ENCODE peak calls at places on chromosomes 16 and 17, in nine cellular contexts. One of them, this sample, is unnamed. For H3K36me3, the result is how much of the 10 kb centered on the place peaks cover.

GRCh38 chr17:2176484-2177175 is 121.7 kb downstream of the HIC1 start:
- DNase-seq in PC-3: no peak
- DNase-seq in heart left ventricle: peak
- DNase-seq in mesenchymal stem cell: peak
- DNase-seq in Peyer's patch: no peak
- DNase-seq in pancreas: no peak
- DNase-seq in NT2/D1: no peak
- DNase-seq in fibroblast of lung: no peak
- DNase-seq in left ventricle myocardium inferior: peak
- DNase-seq in this sample: no peak

GRCh38 chr16:56263711-56264608 is 72.7 kb downstream of the GNAO1 start:
- DNase-seq in PC-3: no peak
- DNase-seq in heart left ventricle: peak
- DNase-seq in mesenchymal stem cell: no peak
- DNase-seq in Peyer's patch: no peak
- DNase-seq in pancreas: no peak
- DNase-seq in NT2/D1: no peak
- DNase-seq in fibroblast of lung: no peak
- DNase-seq in left ventricle myocardium inferior: peak
- DNase-seq in this sample: no peak

GRCh38 chr17:36611345-36612072 is 10.1 kb downstream of the MRM1 start:
- DNase-seq in PC-3: no peak
- DNase-seq in heart left ventricle: no peak
- DNase-seq in mesenchymal stem cell: peak
- DNase-seq in Peyer's patch: no peak
- DNase-seq in pancreas: no peak
- DNase-seq in NT2/D1: no peak
- DNase-seq in fibroblast of lung: peak
- DNase-seq in left ventricle myocardium inferior: no peak
- DNase-seq in this sample: peak

GRCh38 chr16:50474138-50474537 is 74.1 kb upstream of the NKD1 start:
- DNase-seq in PC-3: no peak
- DNase-seq in heart left ventricle: no peak
- DNase-seq in mesenchymal stem cell: no peak
- DNase-seq in Peyer's patch: no peak
- DNase-seq in pancreas: no peak
- DNase-seq in NT2/D1: no peak
- DNase-seq in fibroblast of lung: no peak
- DNase-seq in left ventricle myocardium inferior: no peak
- DNase-seq in this sample: no peak

GRCh38 chr16:380837-381787 is 666 bp downstream of the PGAP6 start:
- DNase-seq in PC-3: no peak
- DNase-seq in heart left ventricle: no peak
- DNase-seq in mesenchymal stem cell: peak
- DNase-seq in Peyer's patch: no peak
- DNase-seq in pancreas: peak
- DNase-seq in NT2/D1: no peak
- DNase-seq in fibroblast of lung: no peak
- DNase-seq in left ventricle myocardium inferior: no peak
- DNase-seq in this sample: peak

GRCh38 chr16:27728691-27729090 is 178.7 kb downstream of the KATNIP start:
- DNase-seq in PC-3: no peak
- DNase-seq in heart left ventricle: no peak
- DNase-seq in mesenchymal stem cell: no peak
- DNase-seq in Peyer's patch: no peak
- DNase-seq in pancreas: peak
- DNase-seq in NT2/D1: no peak
- DNase-seq in fibroblast of lung: no peak
- DNase-seq in left ventricle myocardium inferior: no peak
- DNase-seq in this sample: no peak

GRCh38 chr17:67452681-67453554 is 75.8 kb downstream of the PITPNC1 start:
- DNase-seq in PC-3: no peak
- DNase-seq in heart left ventricle: no peak
- DNase-seq in mesenchymal stem cell: no peak
- DNase-seq in Peyer's patch: peak
- DNase-seq in pancreas: no peak
- DNase-seq in NT2/D1: no peak
- DNase-seq in fibroblast of lung: no peak
- DNase-seq in left ventricle myocardium inferior: no peak
- DNase-seq in this sample: no peak

GRCh38 chr16:75227361-75228142 is 8.8 kb downstream of the CTRB1 start:
- DNase-seq in PC-3: no peak
- DNase-seq in heart left ventricle: no peak
- DNase-seq in mesenchymal stem cell: no peak
- DNase-seq in Peyer's patch: no peak
- DNase-seq in pancreas: peak
- DNase-seq in NT2/D1: no peak
- DNase-seq in fibroblast of lung: no peak
- DNase-seq in left ventricle myocardium inferior: no peak
- DNase-seq in this sample: no peak

GRCh38 chr16:51971184-51971583 is 575.8 kb downstream of the TOX3 start:
- DNase-seq in PC-3: no peak
- DNase-seq in heart left ventricle: no peak
- DNase-seq in mesenchymal stem cell: peak
- DNase-seq in Peyer's patch: no peak
- DNase-seq in pancreas: no peak
- DNase-seq in NT2/D1: peak
- DNase-seq in fibroblast of lung: no peak
- DNase-seq in left ventricle myocardium inferior: no peak
- DNase-seq in this sample: peak

GRCh38 chr16:424623-425081 is 797 bp upstream of the RAB11FIP3 start:
- DNase-seq in PC-3: peak
- DNase-seq in heart left ventricle: peak
- DNase-seq in mesenchymal stem cell: peak
- DNase-seq in Peyer's patch: no peak
- DNase-seq in pancreas: peak
- DNase-seq in NT2/D1: no peak
- DNase-seq in fibroblast of lung: peak
- DNase-seq in left ventricle myocardium inferior: peak
- DNase-seq in this sample: peak

GRCh38 chr17:58870747-58871146 is 115.1 kb downstream of the PPM1E start:
- DNase-seq in PC-3: peak
- DNase-seq in heart left ventricle: no peak
- DNase-seq in mesenchymal stem cell: no peak
- DNase-seq in Peyer's patch: no peak
- DNase-seq in pancreas: no peak
- DNase-seq in NT2/D1: no peak
- DNase-seq in fibroblast of lung: no peak
- DNase-seq in left ventricle myocardium inferior: no peak
- DNase-seq in this sample: no peak

GRCh38 chr16:3793161-3793576 is 75.8 kb upstream of the TRAP1 start:
- DNase-seq in PC-3: no peak
- DNase-seq in heart left ventricle: peak
- DNase-seq in mesenchymal stem cell: no peak
- DNase-seq in Peyer's patch: no peak
- DNase-seq in pancreas: no peak
- DNase-seq in NT2/D1: no peak
- DNase-seq in fibroblast of lung: peak
- DNase-seq in left ventricle myocardium inferior: peak
- DNase-seq in this sample: no peak

GRCh38 chr16:16150117-16150877 is 73.0 kb downstream of the ABCC6 start:
- DNase-seq in PC-3: no peak
- DNase-seq in heart left ventricle: peak
- DNase-seq in mesenchymal stem cell: no peak
- DNase-seq in Peyer's patch: no peak
- DNase-seq in pancreas: peak
- DNase-seq in NT2/D1: no peak
- DNase-seq in fibroblast of lung: peak
- DNase-seq in left ventricle myocardium inferior: peak
- DNase-seq in this sample: peak

GRCh38 chr16:24966599-24966998 is 48.6 kb downstream of the ARHGAP17 start:
- DNase-seq in PC-3: no peak
- DNase-seq in heart left ventricle: no peak
- DNase-seq in mesenchymal stem cell: no peak
- DNase-seq in Peyer's patch: no peak
- DNase-seq in pancreas: no peak
- DNase-seq in NT2/D1: no peak
- DNase-seq in fibroblast of lung: no peak
- DNase-seq in left ventricle myocardium inferior: no peak
- DNase-seq in this sample: no peak

GRCh38 chr17:4673169-4673568 is 30.8 kb downstream of the PELP1 start:
- DNase-seq in PC-3: no peak
- DNase-seq in heart left ventricle: no peak
- DNase-seq in mesenchymal stem cell: no peak
- DNase-seq in Peyer's patch: no peak
- DNase-seq in pancreas: no peak
- DNase-seq in NT2/D1: no peak
- DNase-seq in fibroblast of lung: no peak
- DNase-seq in left ventricle myocardium inferior: no peak
- DNase-seq in this sample: no peak

GRCh38 chr17:4673986-4674770 is 29.8 kb downstream of the PELP1 start:
- DNase-seq in PC-3: no peak
- DNase-seq in heart left ventricle: no peak
- DNase-seq in mesenchymal stem cell: no peak
- DNase-seq in Peyer's patch: no peak
- DNase-seq in pancreas: no peak
- DNase-seq in NT2/D1: no peak
- DNase-seq in fibroblast of lung: no peak
- DNase-seq in left ventricle myocardium inferior: no peak
- DNase-seq in this sample: no peak

GRCh38 chr17:4672055-4672630 is 30.7 kb upstream of the ALOX15 start:
- DNase-seq in PC-3: no peak
- DNase-seq in heart left ventricle: no peak
- DNase-seq in mesenchymal stem cell: no peak
- DNase-seq in Peyer's patch: no peak
- DNase-seq in pancreas: no peak
- DNase-seq in NT2/D1: no peak
- DNase-seq in fibroblast of lung: no peak
- DNase-seq in left ventricle myocardium inferior: no peak
- DNase-seq in this sample: no peak

GRCh38 chr17:4675791-4676190 is 28.1 kb downstream of the PELP1 start:
- DNase-seq in PC-3: no peak
- DNase-seq in heart left ventricle: no peak
- DNase-seq in mesenchymal stem cell: no peak
- DNase-seq in Peyer's patch: no peak
- DNase-seq in pancreas: no peak
- DNase-seq in NT2/D1: no peak
- DNase-seq in fibroblast of lung: no peak
- DNase-seq in left ventricle myocardium inferior: no peak
- DNase-seq in this sample: no peak

DNA sequence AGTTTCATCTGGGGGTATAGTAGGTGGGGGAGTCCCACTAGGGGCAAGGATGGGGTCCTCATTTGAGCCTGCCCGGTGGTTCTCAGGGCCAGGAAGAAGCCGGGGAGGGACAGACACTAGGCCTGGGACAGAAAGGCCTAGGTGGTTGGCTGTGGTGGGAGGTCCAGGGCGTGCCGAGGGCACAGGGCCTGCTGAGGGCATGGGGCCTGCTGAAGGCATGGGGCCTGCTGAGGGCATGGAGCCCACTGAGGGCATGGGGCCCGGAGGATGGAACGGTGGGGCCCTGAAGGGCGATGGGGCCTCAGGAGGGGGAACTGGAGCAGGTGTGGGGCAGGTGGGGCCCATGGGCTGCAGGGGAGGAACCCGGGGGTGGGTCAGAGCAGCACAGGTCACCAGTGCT is 31.2 kb downstream of the PELP1 start:
- DNase-seq in PC-3: no peak
- DNase-seq in heart left ventricle: no peak
- DNase-seq in mesenchymal stem cell: no peak
- DNase-seq in Peyer's patch: no peak
- DNase-seq in pancreas: no peak
- DNase-seq in NT2/D1: no peak
- DNase-seq in fibroblast of lung: no peak
- DNase-seq in left ventricle myocardium inferior: no peak
- DNase-seq in this sample: no peak
- H3K36me3 ChIP-seq in PC-3: under half
- H3K36me3 ChIP-seq in heart left ventricle: half or more
- H3K36me3 ChIP-seq in mesenchymal stem cell: half or more
- H3K36me3 ChIP-seq in Peyer's patch: under half
- H3K36me3 ChIP-seq in pancreas: under half
- H3K36me3 ChIP-seq in NT2/D1: half or more
- H3K36me3 ChIP-seq in fibroblast of lung: under half
- H3K36me3 ChIP-seq in left ventricle myocardium inferior: half or more
- H3K36me3 ChIP-seq in this sample: under half

DNA sequence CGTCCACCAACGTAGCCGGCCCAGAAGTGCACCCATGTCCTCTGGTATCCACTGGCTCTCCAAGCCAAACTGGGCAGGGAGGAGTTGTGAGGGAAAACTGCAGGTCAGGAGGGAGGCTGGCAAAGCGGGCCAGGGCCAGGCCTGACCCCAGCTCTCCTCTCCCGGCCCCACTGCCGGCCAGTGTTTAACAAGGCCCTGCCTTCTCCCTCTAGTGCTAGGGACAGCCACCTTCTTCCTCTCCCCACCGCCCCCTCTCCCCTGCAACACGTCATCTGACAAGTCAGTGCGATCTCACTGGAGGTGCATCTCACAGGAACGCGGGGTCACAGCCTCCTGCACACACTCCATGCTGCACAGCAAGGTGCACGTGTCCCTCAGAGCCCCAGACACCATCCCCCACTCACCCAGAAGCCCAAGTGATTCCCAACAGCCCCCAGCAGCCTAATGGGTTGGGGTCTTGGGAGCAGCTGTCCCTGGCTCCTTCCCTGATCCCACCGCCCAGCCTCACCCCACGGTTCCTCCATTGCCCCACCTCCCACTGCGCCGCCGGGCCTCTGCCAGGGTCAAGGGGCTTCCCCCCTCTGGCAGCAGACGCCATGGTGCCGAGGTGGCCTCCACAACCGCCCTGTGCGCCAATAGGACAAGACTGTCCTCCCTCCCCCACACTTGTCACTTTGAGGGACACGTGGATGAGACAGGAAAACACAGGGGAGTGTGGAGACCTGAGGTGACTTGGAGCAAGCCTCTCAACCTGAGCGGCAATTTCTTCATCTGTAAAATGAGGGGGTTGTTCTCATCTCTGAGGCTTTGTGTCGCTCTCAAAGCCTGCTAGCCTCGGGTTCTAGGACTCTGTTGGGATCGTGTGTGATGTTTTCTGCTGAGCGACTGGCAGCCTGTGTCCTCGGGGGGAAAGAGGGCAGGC is 1.1 kb upstream of the ACE start:
- DNase-seq in PC-3: no peak
- DNase-seq in heart left ventricle: peak
- DNase-seq in mesenchymal stem cell: no peak
- DNase-seq in Peyer's patch: no peak
- DNase-seq in pancreas: peak
- DNase-seq in NT2/D1: no peak
- DNase-seq in fibroblast of lung: no peak
- DNase-seq in left ventricle myocardium inferior: no peak
- DNase-seq in this sample: no peak
- H3K4me3 ChIP-seq in PC-3: no peak
- H3K4me3 ChIP-seq in heart left ventricle: no peak
- H3K4me3 ChIP-seq in mesenchymal stem cell: no peak
- H3K4me3 ChIP-seq in Peyer's patch: peak
- H3K4me3 ChIP-seq in pancreas: no peak
- H3K4me3 ChIP-seq in NT2/D1: peak
- H3K4me3 ChIP-seq in fibroblast of lung: no peak
- H3K4me3 ChIP-seq in left ventricle myocardium inferior: peak
- H3K4me3 ChIP-seq in this sample: no peak

GRCh38 chr17:82060614-82061013 is 5.0 kb downstream of the DUS1L start:
- DNase-seq in PC-3: no peak
- DNase-seq in heart left ventricle: no peak
- DNase-seq in mesenchymal stem cell: no peak
- DNase-seq in Peyer's patch: no peak
- DNase-seq in pancreas: peak
- DNase-seq in NT2/D1: no peak
- DNase-seq in fibroblast of lung: no peak
- DNase-seq in left ventricle myocardium inferior: no peak
- DNase-seq in this sample: no peak
- H3K36me3 ChIP-seq in PC-3: half or more
- H3K36me3 ChIP-seq in heart left ventricle: half or more
- H3K36me3 ChIP-seq in mesenchymal stem cell: half or more
- H3K36me3 ChIP-seq in Peyer's patch: under half
- H3K36me3 ChIP-seq in pancreas: under half
- H3K36me3 ChIP-seq in NT2/D1: half or more
- H3K36me3 ChIP-seq in fibroblast of lung: half or more
- H3K36me3 ChIP-seq in left ventricle myocardium inferior: half or more
- H3K36me3 ChIP-seq in this sample: half or more

GRCh38 chr17:7260151-7260550 is 2.1 kb downstream of the CLDN7 start:
- DNase-seq in PC-3: no peak
- DNase-seq in heart left ventricle: no peak
- DNase-seq in mesenchymal stem cell: no peak
- DNase-seq in Peyer's patch: no peak
- DNase-seq in pancreas: peak
- DNase-seq in NT2/D1: no peak
- DNase-seq in fibroblast of lung: no peak
- DNase-seq in left ventricle myocardium inferior: no peak
- DNase-seq in this sample: no peak
- H3K4me3 ChIP-seq in PC-3: peak
- H3K4me3 ChIP-seq in heart left ventricle: no peak
- H3K4me3 ChIP-seq in mesenchymal stem cell: no peak
- H3K4me3 ChIP-seq in Peyer's patch: peak
- H3K4me3 ChIP-seq in pancreas: peak
- H3K4me3 ChIP-seq in NT2/D1: peak
- H3K4me3 ChIP-seq in fibroblast of lung: no peak
- H3K4me3 ChIP-seq in left ventricle myocardium inferior: no peak
- H3K4me3 ChIP-seq in this sample: no peak

This sample was measured in MG63.